ENCODE peak calls at places on chromosomes 2 and 18, in six cellular contexts. Q, J, S, E, P and G are unnamed samples.

GRCh38 chr2:52467189-52467588 is 1300.4 kb upstream of the CHAC2 start:
- DNase-seq in Q (no peak), J (no peak), S (no peak), E (no peak), P (no peak), G (no peak)

GRCh38 chr2:16160281-16161084 is 220.1 kb downstream of the MYCN start:
- DNase-seq in Q (no peak), J (no peak), S (no peak), E (no peak), P (no peak), G (no peak)

GRCh38 chr2:239814136-239814916 is 210.8 kb downstream of the NDUFA10 start:
- DNase-seq in Q (no peak), J (peak), S (no peak), E (no peak), P (no peak), G (no peak)

GRCh38 chr18:44793186-44793585 is 112.5 kb downstream of the SETBP1 start:
- DNase-seq in Q (no peak), J (no peak), S (no peak), E (no peak), P (no peak), G (no peak)

GRCh38 chr2:129911363-129912065 is 68.0 kb upstream of the RAB6C start:
- DNase-seq in Q (no peak), J (no peak), S (no peak), E (no peak), P (no peak), G (no peak)

GRCh38 chr2:111679202-111679601 is 204.8 kb downstream of the ANAPC1 start:
- DNase-seq in Q (no peak), J (no peak), S (peak), E (no peak), P (no peak), G (no peak)

GRCh38 chr2:8923173-8923572 is 80.3 kb downstream of the MBOAT2 start:
- DNase-seq in Q (no peak), J (no peak), S (no peak), E (no peak), P (no peak), G (no peak)

GRCh38 chr2:5057895-5058294 is 634.3 kb upstream of the SOX11 start:
- DNase-seq in Q (no peak), J (no peak), S (no peak), E (no peak), P (no peak), G (no peak)

GRCh38 chr2:157628282-157628531 is 457 bp downstream of the ACVR1C start:
- DNase-seq in Q (no peak), J (no peak), S (no peak), E (no peak), P (no peak), G (no peak)

GRCh38 chr2:166230724-166231070 is 102.9 kb upstream of the SCN1A start:
- DNase-seq in Q (no peak), J (no peak), S (no peak), E (no peak), P (no peak), G (no peak)

GRCh38 chr2:18588802-18589201 is 567 bp downstream of the NT5C1B start:
- DNase-seq in Q (no peak), J (no peak), S (no peak), E (no peak), P (no peak), G (no peak)

GRCh38 chr2:233085037-233085838 is 25.1 kb downstream of the INPP5D start:
- DNase-seq in Q (no peak), J (no peak), S (no peak), E (no peak), P (no peak), G (no peak)

GRCh38 chr18:63765837-63766236 is 9.4 kb upstream of the SERPINB7 start:
- DNase-seq in Q (no peak), J (no peak), S (no peak), E (no peak), P (no peak), G (no peak)

GRCh38 chr18:75221902-75222301 is 11.3 kb downstream of the TSHZ1 start:
- DNase-seq in Q (no peak), J (no peak), S (peak), E (no peak), P (no peak), G (no peak)

GRCh38 chr2:98464772-98465310 is 20.2 kb downstream of the INPP4A start:
- DNase-seq in Q (no peak), J (no peak), S (no peak), E (no peak), P (no peak), G (peak)

GRCh38 chr2:98909381-98910211 is 26.4 kb downstream of the CRACDL start:
- DNase-seq in Q (peak), J (peak), S (peak), E (peak), P (no peak), G (no peak)

GRCh38 chr2:159518321-159519005 is 97.9 kb downstream of the BAZ2B start:
- DNase-seq in Q (no peak), J (no peak), S (no peak), E (no peak), P (no peak), G (no peak)

GRCh38 chr18:64103979-64104378 is 44.9 kb downstream of the LINC00305 start:
- DNase-seq in Q (no peak), J (peak), S (no peak), E (no peak), P (no peak), G (no peak)

GRCh38 chr2:102505290-102505689 is 32.3 kb downstream of the SLC9A4 start:
- DNase-seq in Q (no peak), J (no peak), S (no peak), E (no peak), P (no peak), G (no peak)

GRCh38 chr2:161979490-161979889 is 94.5 kb downstream of the DPP4 start:
- DNase-seq in Q (no peak), J (no peak), S (no peak), E (no peak), P (no peak), G (no peak)

GRCh38 chr18:62325806-62326645 is 916 bp downstream of the TNFRSF11A start:
- DNase-seq in Q (no peak), J (no peak), S (peak), E (no peak), P (no peak), G (peak)

GRCh38 chr2:134453476-134453875 is 199.6 kb downstream of the MGAT5 start:
- DNase-seq in Q (no peak), J (no peak), S (no peak), E (no peak), P (no peak), G (no peak)

GRCh38 chr2:120999374-121000097 is 263.9 kb downstream of the GLI2 start:
- DNase-seq in Q (no peak), J (no peak), S (no peak), E (no peak), P (no peak), G (no peak)

GRCh38 chr2:233816334-233816733 is 38.0 kb downstream of the HJURP start:
- DNase-seq in Q (no peak), J (no peak), S (no peak), E (no peak), P (no peak), G (no peak)

DNA sequence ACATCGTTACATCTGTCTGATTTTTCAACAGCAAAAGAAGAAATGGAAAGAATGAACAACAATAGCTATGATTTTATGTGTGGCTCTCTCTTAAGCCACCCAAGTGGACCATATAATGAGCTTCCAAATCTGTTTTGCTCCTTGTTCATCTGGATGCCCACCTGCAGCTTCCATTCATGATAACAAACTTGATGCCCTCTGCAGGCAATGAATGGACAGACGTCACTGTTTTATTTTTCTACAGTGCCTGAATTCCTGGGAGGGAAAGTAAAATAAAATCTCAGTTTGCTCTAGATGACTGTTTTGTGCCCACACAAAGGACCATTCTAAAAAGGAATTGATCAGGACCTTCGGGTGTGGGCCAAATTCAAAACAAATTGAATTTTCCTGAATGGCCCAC is 5.0 kb downstream of the MREG start:
- DNase-seq in Q (no peak), J (no peak), S (no peak), E (no peak), P (no peak), G (no peak)
- TF ChIP-seq CTCF in Q (no peak), J (no peak), S (no peak), E (no peak), P (no peak), G (no peak)

DNA sequence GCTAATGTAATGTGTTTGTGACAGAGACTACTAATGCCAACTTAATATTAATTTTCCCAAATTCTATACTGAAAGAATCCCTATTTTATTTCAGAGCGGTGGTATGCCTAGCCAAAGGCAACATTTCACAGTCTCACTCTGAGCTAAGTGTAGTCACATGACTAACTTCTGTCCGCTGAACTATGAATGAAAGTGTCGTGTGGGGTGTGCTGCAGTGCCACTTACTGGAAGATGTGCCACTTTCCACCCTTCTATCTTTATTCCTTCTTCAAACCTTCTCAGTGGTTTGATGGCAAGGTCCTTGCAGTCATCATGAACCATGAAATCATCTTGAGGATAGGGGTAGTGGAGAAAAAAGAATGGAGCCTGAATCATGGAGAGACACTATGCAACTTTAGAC is 47.3 kb upstream of the C1D start:
- DNase-seq in Q (peak), J (no peak), S (no peak), E (no peak), P (no peak), G (no peak)
- TF ChIP-seq CTCF in Q (no peak), J (no peak), S (no peak), E (no peak), P (no peak), G (no peak)

DNA sequence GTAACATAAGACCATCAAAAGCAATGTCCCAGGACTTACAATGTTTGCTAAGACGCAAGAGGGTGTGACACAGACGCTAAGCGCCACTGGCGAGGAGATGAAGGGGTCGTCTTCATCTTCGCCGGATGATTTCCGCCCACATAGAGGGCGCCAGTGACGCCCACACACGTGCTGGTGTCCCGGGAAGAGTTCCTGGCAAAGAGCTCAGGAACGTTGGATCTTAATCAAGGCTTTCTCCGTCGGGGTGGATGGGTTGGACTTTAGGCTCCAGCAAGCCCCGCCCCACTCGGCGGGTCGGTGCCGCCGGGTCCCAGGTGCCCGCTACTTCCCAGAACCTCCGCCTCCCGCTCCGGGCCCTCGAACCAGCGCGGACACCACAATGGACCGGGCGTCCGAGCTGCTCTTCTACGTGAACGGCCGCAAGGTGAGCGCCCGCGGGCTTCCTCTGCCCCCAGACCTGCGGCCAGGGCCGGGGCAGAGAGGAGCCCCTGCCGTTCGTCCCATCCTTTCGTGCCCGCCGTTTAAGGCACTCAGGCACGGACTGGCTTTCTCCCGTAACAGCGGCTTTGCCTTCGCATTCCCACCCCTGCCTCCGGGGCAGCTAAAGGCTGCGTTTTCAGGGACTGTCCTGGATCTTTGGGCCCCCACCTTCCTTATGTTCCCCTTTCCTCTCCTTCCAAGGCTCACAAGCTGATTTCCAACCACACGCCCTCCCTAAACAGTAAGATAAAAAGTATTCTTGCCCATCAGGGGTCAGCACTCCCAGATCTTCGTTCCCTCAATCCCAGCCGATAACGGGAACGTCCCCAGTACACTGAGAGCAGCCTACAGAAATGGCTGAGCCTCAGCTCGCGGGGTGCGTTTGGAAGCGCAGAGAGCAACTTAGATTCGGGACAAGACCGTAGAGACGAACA is at the start of gene AOX1:
- DNase-seq in Q (peak), J (peak), S (peak), E (peak), P (peak), G (peak)
- TF ChIP-seq CTCF in Q (peak), J (no peak), S (no peak), E (peak), P (no peak), G (no peak)

GRCh38 chr2:147845608-147846002 is 776 bp downstream of the ACVR2A start:
- DNase-seq in Q (no peak), J (no peak), S (peak), E (no peak), P (no peak), G (no peak)

GRCh38 chr2:147846382-147847081 is 1.7 kb downstream of the ACVR2A start:
- DNase-seq in Q (no peak), J (no peak), S (no peak), E (no peak), P (no peak), G (no peak)

GRCh38 chr2:147844691-147845607 is at the start of gene ACVR2A:
- DNase-seq in Q (peak), J (peak), S (peak), E (no peak), P (peak), G (peak)

GRCh38 chr2:147843421-147843863 is 1.4 kb upstream of the ACVR2A start:
- DNase-seq in Q (peak), J (no peak), S (no peak), E (no peak), P (no peak), G (no peak)

DNA sequence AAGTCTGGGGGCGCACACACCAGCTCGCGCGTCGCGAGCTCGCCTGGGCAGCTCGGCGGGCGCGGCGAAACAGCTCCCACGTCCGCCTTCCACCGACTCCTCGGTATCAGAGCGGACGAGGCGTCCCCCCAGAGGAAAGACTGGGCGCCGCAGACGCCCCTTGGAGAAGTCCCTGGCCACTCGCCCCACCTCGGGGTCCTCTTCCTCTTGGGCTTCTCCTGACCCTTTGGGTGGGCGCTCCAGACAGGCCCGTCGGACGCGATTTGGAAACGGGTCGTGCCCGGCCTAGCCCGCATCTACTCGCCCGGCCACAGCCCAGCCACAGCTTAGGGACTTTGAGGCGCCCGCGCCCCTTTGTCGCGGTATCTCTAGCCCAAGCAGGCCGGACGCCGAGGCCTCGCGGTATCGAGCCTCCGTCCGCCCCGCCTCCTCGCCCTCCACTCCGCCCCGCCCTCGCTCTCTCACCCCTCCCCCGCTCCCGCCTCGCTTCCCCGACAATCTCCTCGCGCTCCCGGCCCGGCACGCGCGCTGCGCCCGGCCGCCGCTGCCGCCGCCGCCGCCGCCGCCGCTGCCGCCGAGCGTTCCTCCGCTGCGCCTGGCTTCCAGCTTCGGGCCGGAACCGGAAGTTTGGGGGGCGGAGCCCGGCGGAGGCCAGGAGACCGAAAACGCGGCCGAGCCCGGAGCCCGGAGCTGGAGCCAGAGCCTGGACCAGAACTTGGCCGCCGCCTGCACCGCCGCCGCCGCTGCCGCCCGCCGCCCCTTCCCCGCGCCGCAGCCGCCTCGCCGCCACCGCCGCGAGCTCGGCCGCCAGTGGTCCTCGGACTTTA is 752 bp upstream of the ACVR2A start:
- DNase-seq in Q (peak), J (peak), S (peak), E (peak), P (peak), G (peak)
- TF ChIP-seq CTCF in Q (peak), J (no peak), S (peak), E (no peak), P (peak), G (no peak)

GRCh38 chr2:223442874-223443273 is 159.3 kb downstream of the SCG2 start:
- DNase-seq in Q (no peak), J (no peak), S (peak), E (no peak), P (no peak), G (no peak)
- TF ChIP-seq CTCF in Q (no peak), J (no peak), S (no peak), E (no peak), P (no peak), G (no peak)

GRCh38 chr2:230067990-230068657 is 600 bp downstream of the SLC16A14 start:
- DNase-seq in Q (no peak), J (peak), S (peak), E (no peak), P (peak), G (peak)
- TF ChIP-seq CTCF in Q (peak), J (no peak), S (no peak), E (peak), P (peak), G (no peak)

GRCh38 chr2:235740821-235741220 is 247.0 kb downstream of the AGAP1 start:
- DNase-seq in Q (no peak), J (peak), S (no peak), E (no peak), P (no peak), G (peak)
- TF ChIP-seq CTCF in Q (peak), J (no peak), S (peak), E (peak), P (no peak), G (no peak)